ENCODE peak calls at places on chromosomes 6 and 20, in seven cellular contexts. T is posterior vena cava, P is NCI-H1092, B is GM03348, F is left cardiac atrium, E is mammary epithelial cell, O is progenitor cell of endocrine pancreas. R is an unnamed sample.

GRCh38 chr20:10982692-10983091 is 308.9 kb upstream of the JAG1 start:
- DNase-seq in T (no peak), P (no peak), B (peak; percentile 79), F (peak; percentile 66), E (peak; percentile 79), O (no peak), R (no peak)

GRCh38 chr6:3379482-3380060 is 77.3 kb downstream of the SLC22A23 start:
- DNase-seq in T (no peak), P (no peak), B (no peak), F (no peak), E (no peak), O (no peak), R (no peak)

GRCh38 chr20:57772349-57772964 is 62.6 kb upstream of the PMEPA1 start:
- DNase-seq in T (no peak), P (no peak), B (peak; percentile 82), F (no peak), E (peak; percentile 85), O (no peak), R (peak; percentile 54)

GRCh38 chr6:45965787-45966186 is 49.9 kb downstream of the CLIC5 start:
- DNase-seq in T (no peak), P (no peak), B (peak; percentile 78), F (no peak), E (peak; percentile 36), O (no peak), R (no peak)

GRCh38 chr6:113449051-113449450 is 408.1 kb upstream of the MARCKS start:
- DNase-seq in T (no peak), P (no peak), B (peak; percentile 15), F (no peak), E (peak; percentile 74), O (no peak), R (no peak)

GRCh38 chr6:36120979-36121706 is 9.2 kb upstream of the MAPK13 start:
- DNase-seq in T (peak; percentile 89), P (no peak), B (peak; percentile 68), F (peak; percentile 56), E (peak; percentile 44), O (no peak), R (no peak)

GRCh38 chr20:21555470-21556120 is 41.7 kb upstream of the NKX2-2 start:
- DNase-seq in T (no peak), P (no peak), B (no peak), F (no peak), E (no peak), O (no peak), R (no peak)

GRCh38 chr6:149147939-149148718 is 169.4 kb upstream of the TAB2 start:
- DNase-seq in T (no peak), P (no peak), B (no peak), F (no peak), E (no peak), O (no peak), R (no peak)

GRCh38 chr20:24448170-24448569 is 21.3 kb upstream of the SYNDIG1 start:
- DNase-seq in T (no peak), P (no peak), B (no peak), F (no peak), E (no peak), O (no peak), R (no peak)

GRCh38 chr6:12033770-12034169 is 21.7 kb downstream of the HIVEP1 start:
- DNase-seq in T (no peak), P (no peak), B (peak; percentile 33), F (no peak), E (peak; percentile 81), O (no peak), R (no peak)

GRCh38 chr6:26064619-26065257 is 22.5 kb upstream of the HFE start:
- DNase-seq in T (no peak), P (peak; percentile 14), B (peak; percentile 47), F (no peak), E (peak; percentile 41), O (no peak), R (no peak)

GRCh38 chr20:2246081-2246491 is 49.7 kb upstream of the TGM3 start:
- DNase-seq in T (no peak), P (no peak), B (no peak), F (no peak), E (no peak), O (no peak), R (no peak)

GRCh38 chr6:141482773-141483172 is 650.0 kb upstream of the GJE1 start:
- DNase-seq in T (no peak), P (no peak), B (no peak), F (no peak), E (no peak), O (no peak), R (no peak)

GRCh38 chr6:26420607-26421235 is 18.6 kb downstream of the BTN3A1 start:
- DNase-seq in T (no peak), P (no peak), B (peak; percentile 19), F (no peak), E (peak; percentile 9), O (no peak), R (no peak)

GRCh38 chr20:41735949-41736348 is 117.8 kb upstream of the CHD6 start:
- DNase-seq in T (no peak), P (no peak), B (no peak), F (no peak), E (no peak), O (no peak), R (no peak)

GRCh38 chr6:155248021-155249001 is 15.5 kb upstream of the CLDN20 start:
- DNase-seq in T (no peak), P (no peak), B (peak; percentile 77), F (peak; percentile 40), E (peak; percentile 26), O (no peak), R (no peak)

GRCh38 chr20:2671977-2672376 is 8.0 kb upstream of the IDH3B start:
- DNase-seq in T (peak; percentile 42), P (no peak), B (no peak), F (no peak), E (no peak), O (no peak), R (no peak)

GRCh38 chr6:422423-423061 is 31.0 kb downstream of the IRF4 start:
- DNase-seq in T (no peak), P (no peak), B (peak; percentile 82), F (no peak), E (peak; percentile 91), O (no peak), R (no peak)

GRCh38 chr20:48164566-48165400 is 379.5 kb upstream of the SULF2 start:
- DNase-seq in T (peak; percentile 63), P (no peak), B (no peak), F (no peak), E (no peak), O (no peak), R (no peak)

GRCh38 chr20:40657526-40657925 is 31.5 kb downstream of the MAFB start:
- DNase-seq in T (no peak), P (no peak), B (peak; percentile 29), F (peak; percentile 34), E (no peak), O (no peak), R (no peak)

GRCh38 chr6:158121335-158121734 is 46.7 kb downstream of the SERAC1 start:
- DNase-seq in T (no peak), P (no peak), B (no peak), F (no peak), E (no peak), O (no peak), R (peak; percentile 59)

GRCh38 chr6:39206250-39206721 is 23.0 kb downstream of the KCNK5 start:
- DNase-seq in T (no peak), P (no peak), B (no peak), F (no peak), E (no peak), O (no peak), R (no peak)

GRCh38 chr20:6767536-6768227 is at the start of gene BMP2:
- DNase-seq in T (peak; percentile 83), P (peak; percentile 64), B (peak; percentile 79), F (peak; percentile 60), E (peak; percentile 69), O (peak; percentile 47), R (peak; percentile 18)

GRCh38 chr6:2042951-2043648 is 202.3 kb downstream of the GMDS start:
- DNase-seq in T (no peak), P (no peak), B (no peak), F (no peak), E (no peak), O (no peak), R (no peak)

GRCh38 chr6:6885521-6886088 is 222.2 kb upstream of the RREB1 start:
- DNase-seq in T (peak; percentile 89), P (no peak), B (no peak), F (peak; percentile 63), E (no peak), O (no peak), R (no peak)

GRCh38 chr20:2820084-2820895 is 4.1 kb downstream of the TMEM239 start:
- DNase-seq in T (no peak), P (no peak), B (peak; percentile 45), F (no peak), E (no peak), O (no peak), R (no peak)

GRCh38 chr20:32191422-32191821 is 16.1 kb downstream of the PLAGL2 start:
- DNase-seq in T (no peak), P (no peak), B (no peak), F (no peak), E (no peak), O (no peak), R (no peak)

GRCh38 chr20:56872620-56873458 is 243.7 kb downstream of the TFAP2C start:
- DNase-seq in T (no peak), P (no peak), B (no peak), F (no peak), E (peak; percentile 25), O (no peak), R (no peak)

GRCh38 chr20:32969356-32970114 is 34.7 kb downstream of the SUN5 start:
- DNase-seq in T (peak; percentile 47), P (no peak), B (peak; percentile 3), F (no peak), E (no peak), O (no peak), R (no peak)

GRCh38 chr6:51805517-51805916 is 281.9 kb downstream of the PKHD1 start:
- DNase-seq in T (no peak), P (no peak), B (no peak), F (no peak), E (no peak), O (no peak), R (no peak)

GRCh38 chr6:153003294-153003645 is 761 bp upstream of the MTRF1L start:
- DNase-seq in T (no peak), P (no peak), B (peak; percentile 8), F (no peak), E (peak; percentile 47), O (no peak), R (no peak)

GRCh38 chr6:1139155-1139890 is 172.6 kb upstream of the FOXQ1 start:
- DNase-seq in T (no peak), P (no peak), B (no peak), F (no peak), E (no peak), O (no peak), R (no peak)

GRCh38 chr6:139323511-139324445 is 32.0 kb upstream of the TXLNB start:
- DNase-seq in T (peak; percentile 89), P (no peak), B (no peak), F (peak; percentile 77), E (peak; percentile 22), O (no peak), R (no peak)

GRCh38 chr6:56259682-56260081 is 12.3 kb upstream of the COL21A1 start:
- DNase-seq in T (no peak), P (peak; percentile 7), B (no peak), F (no peak), E (peak; percentile 41), O (no peak), R (peak; percentile 41)

GRCh38 chr20:63054695-63055240 is 48.0 kb upstream of the BHLHE23 start:
- DNase-seq in T (peak; percentile 72), P (no peak), B (no peak), F (peak; percentile 7), E (no peak), O (no peak), R (no peak)

GRCh38 chr20:46135856-46136633 is 17.9 kb downstream of the CD40 start:
- DNase-seq in T (no peak), P (no peak), B (no peak), F (no peak), E (no peak), O (no peak), R (no peak)

GRCh38 chr6:138038148-138038870 is 68.9 kb downstream of the PERP start:
- DNase-seq in T (no peak), P (no peak), B (no peak), F (no peak), E (no peak), O (no peak), R (peak; percentile 16)

GRCh38 chr20:53529658-53530057 is 64.0 kb downstream of the ZNF217 start:
- DNase-seq in T (peak; percentile 3), P (no peak), B (no peak), F (no peak), E (no peak), O (no peak), R (no peak)